ENCODE peak calls at places on chromosomes 6 and 20, in seven cellular contexts. One of them, this sample, is unnamed.

GRCh38 chr6:158633127-158633526 is 11.4 kb downstream of the DYNLT1 start:
- DNase-seq in activated naive CD4-positive, alpha-beta T cell: no peak
- DNase-seq in NCI-H1105 treated with DMSO at 0.1 percent for 48 hours: no peak
- DNase-seq in stimulated activated CD4-positive, alpha-beta T cell treated with anti-CD3 and anti-CD28 coated beads, Interleukin-2, amount 100 ng/mL, for 24 hours: no peak
- DNase-seq in GM04504: no peak
- DNase-seq in endothelial cell: no peak
- DNase-seq in effector memory CD8-positive, alpha-beta T cell: no peak
- DNase-seq in this sample: peak; percentile 26

GRCh38 chr6:83057705-83058321 is 7.8 kb downstream of the UBE3D start:
- DNase-seq in stimulated activated CD4-positive, alpha-beta T cell treated with anti-CD3 and anti-CD28 coated beads, Interleukin-2, amount 100 ng/mL, for 24 hours: peak; percentile 9
- DNase-seq in GM04504: no peak
- DNase-seq in NCI-H1105 treated with DMSO at 0.1 percent for 48 hours: peak; percentile 78
- DNase-seq in activated naive CD4-positive, alpha-beta T cell: no peak
- DNase-seq in endothelial cell: peak; percentile 56
- DNase-seq in effector memory CD8-positive, alpha-beta T cell: peak; percentile 7
- DNase-seq in this sample: no peak

GRCh38 chr6:106614592-106615301 is 14.6 kb downstream of the RTN4IP1 start:
- DNase-seq in NCI-H1105 treated with DMSO at 0.1 percent for 48 hours: no peak
- DNase-seq in GM04504: no peak
- DNase-seq in effector memory CD8-positive, alpha-beta T cell: no peak
- DNase-seq in stimulated activated CD4-positive, alpha-beta T cell treated with anti-CD3 and anti-CD28 coated beads, Interleukin-2, amount 100 ng/mL, for 24 hours: no peak
- DNase-seq in activated naive CD4-positive, alpha-beta T cell: no peak
- DNase-seq in endothelial cell: no peak
- DNase-seq in this sample: no peak

GRCh38 chr6:15602144-15602543 is 60.7 kb downstream of the DTNBP1 start:
- DNase-seq in activated naive CD4-positive, alpha-beta T cell: no peak
- DNase-seq in NCI-H1105 treated with DMSO at 0.1 percent for 48 hours: peak; percentile 38
- DNase-seq in endothelial cell: no peak
- DNase-seq in effector memory CD8-positive, alpha-beta T cell: peak; percentile 7
- DNase-seq in stimulated activated CD4-positive, alpha-beta T cell treated with anti-CD3 and anti-CD28 coated beads, Interleukin-2, amount 100 ng/mL, for 24 hours: no peak
- DNase-seq in GM04504: no peak
- DNase-seq in this sample: no peak

GRCh38 chr6:137389150-137389664 is 105.0 kb downstream of the OLIG3 start:
- DNase-seq in GM04504: no peak
- DNase-seq in endothelial cell: no peak
- DNase-seq in NCI-H1105 treated with DMSO at 0.1 percent for 48 hours: no peak
- DNase-seq in effector memory CD8-positive, alpha-beta T cell: peak; percentile 58
- DNase-seq in activated naive CD4-positive, alpha-beta T cell: peak; percentile 18
- DNase-seq in stimulated activated CD4-positive, alpha-beta T cell treated with anti-CD3 and anti-CD28 coated beads, Interleukin-2, amount 100 ng/mL, for 24 hours: peak; percentile 65
- DNase-seq in this sample: peak; percentile 65

GRCh38 chr6:5766260-5766659 is 240.5 kb downstream of the NRN1 start:
- DNase-seq in NCI-H1105 treated with DMSO at 0.1 percent for 48 hours: no peak
- DNase-seq in GM04504: no peak
- DNase-seq in stimulated activated CD4-positive, alpha-beta T cell treated with anti-CD3 and anti-CD28 coated beads, Interleukin-2, amount 100 ng/mL, for 24 hours: no peak
- DNase-seq in effector memory CD8-positive, alpha-beta T cell: no peak
- DNase-seq in endothelial cell: no peak
- DNase-seq in activated naive CD4-positive, alpha-beta T cell: no peak
- DNase-seq in this sample: no peak

GRCh38 chr6:21046276-21046675 is 512.0 kb downstream of the CDKAL1 start:
- DNase-seq in stimulated activated CD4-positive, alpha-beta T cell treated with anti-CD3 and anti-CD28 coated beads, Interleukin-2, amount 100 ng/mL, for 24 hours: no peak
- DNase-seq in effector memory CD8-positive, alpha-beta T cell: no peak
- DNase-seq in NCI-H1105 treated with DMSO at 0.1 percent for 48 hours: no peak
- DNase-seq in GM04504: no peak
- DNase-seq in endothelial cell: no peak
- DNase-seq in activated naive CD4-positive, alpha-beta T cell: no peak
- DNase-seq in this sample: no peak

GRCh38 chr6:30568245-30568644 is 3.0 kb upstream of the ABCF1 start:
- DNase-seq in stimulated activated CD4-positive, alpha-beta T cell treated with anti-CD3 and anti-CD28 coated beads, Interleukin-2, amount 100 ng/mL, for 24 hours: peak; percentile 53
- DNase-seq in NCI-H1105 treated with DMSO at 0.1 percent for 48 hours: no peak
- DNase-seq in effector memory CD8-positive, alpha-beta T cell: peak; percentile 29
- DNase-seq in GM04504: no peak
- DNase-seq in endothelial cell: no peak
- DNase-seq in activated naive CD4-positive, alpha-beta T cell: no peak
- DNase-seq in this sample: peak; percentile 49

GRCh38 chr20:48761023-48761785 is 66.6 kb downstream of the PREX1 start:
- DNase-seq in activated naive CD4-positive, alpha-beta T cell: peak; percentile 13
- DNase-seq in endothelial cell: no peak
- DNase-seq in stimulated activated CD4-positive, alpha-beta T cell treated with anti-CD3 and anti-CD28 coated beads, Interleukin-2, amount 100 ng/mL, for 24 hours: no peak
- DNase-seq in NCI-H1105 treated with DMSO at 0.1 percent for 48 hours: no peak
- DNase-seq in GM04504: no peak
- DNase-seq in effector memory CD8-positive, alpha-beta T cell: peak; percentile 62
- DNase-seq in this sample: no peak

GRCh38 chr6:75300206-75300605 is 15.6 kb upstream of the TMEM30A start:
- DNase-seq in NCI-H1105 treated with DMSO at 0.1 percent for 48 hours: no peak
- DNase-seq in activated naive CD4-positive, alpha-beta T cell: no peak
- DNase-seq in GM04504: no peak
- DNase-seq in stimulated activated CD4-positive, alpha-beta T cell treated with anti-CD3 and anti-CD28 coated beads, Interleukin-2, amount 100 ng/mL, for 24 hours: no peak
- DNase-seq in endothelial cell: no peak
- DNase-seq in effector memory CD8-positive, alpha-beta T cell: no peak
- DNase-seq in this sample: no peak

GRCh38 chr6:81783893-81784292 is 31.4 kb upstream of the TENT5A start:
- DNase-seq in GM04504: no peak
- DNase-seq in activated naive CD4-positive, alpha-beta T cell: no peak
- DNase-seq in NCI-H1105 treated with DMSO at 0.1 percent for 48 hours: no peak
- DNase-seq in endothelial cell: no peak
- DNase-seq in effector memory CD8-positive, alpha-beta T cell: no peak
- DNase-seq in stimulated activated CD4-positive, alpha-beta T cell treated with anti-CD3 and anti-CD28 coated beads, Interleukin-2, amount 100 ng/mL, for 24 hours: no peak
- DNase-seq in this sample: no peak

GRCh38 chr20:56628015-56628872 is 862 bp upstream of the TFAP2C start:
- DNase-seq in endothelial cell: peak; percentile 39
- DNase-seq in GM04504: no peak
- DNase-seq in activated naive CD4-positive, alpha-beta T cell: no peak
- DNase-seq in effector memory CD8-positive, alpha-beta T cell: no peak
- DNase-seq in NCI-H1105 treated with DMSO at 0.1 percent for 48 hours: no peak
- DNase-seq in stimulated activated CD4-positive, alpha-beta T cell treated with anti-CD3 and anti-CD28 coated beads, Interleukin-2, amount 100 ng/mL, for 24 hours: peak; percentile 8
- DNase-seq in this sample: peak; percentile 33

GRCh38 chr20:18614244-18614643 is 26.4 kb downstream of the DTD1 start:
- DNase-seq in stimulated activated CD4-positive, alpha-beta T cell treated with anti-CD3 and anti-CD28 coated beads, Interleukin-2, amount 100 ng/mL, for 24 hours: no peak
- DNase-seq in endothelial cell: no peak
- DNase-seq in activated naive CD4-positive, alpha-beta T cell: no peak
- DNase-seq in effector memory CD8-positive, alpha-beta T cell: no peak
- DNase-seq in GM04504: no peak
- DNase-seq in NCI-H1105 treated with DMSO at 0.1 percent for 48 hours: no peak
- DNase-seq in this sample: no peak

GRCh38 chr20:33392016-33392415 is 9.3 kb downstream of the CDK5RAP1 start:
- DNase-seq in GM04504: peak; percentile 79
- DNase-seq in endothelial cell: no peak
- DNase-seq in effector memory CD8-positive, alpha-beta T cell: no peak
- DNase-seq in stimulated activated CD4-positive, alpha-beta T cell treated with anti-CD3 and anti-CD28 coated beads, Interleukin-2, amount 100 ng/mL, for 24 hours: no peak
- DNase-seq in NCI-H1105 treated with DMSO at 0.1 percent for 48 hours: no peak
- DNase-seq in activated naive CD4-positive, alpha-beta T cell: no peak
- DNase-seq in this sample: no peak

GRCh38 chr20:5180421-5180820 is 53.6 kb downstream of the CDS2 start:
- DNase-seq in effector memory CD8-positive, alpha-beta T cell: no peak
- DNase-seq in endothelial cell: no peak
- DNase-seq in activated naive CD4-positive, alpha-beta T cell: no peak
- DNase-seq in stimulated activated CD4-positive, alpha-beta T cell treated with anti-CD3 and anti-CD28 coated beads, Interleukin-2, amount 100 ng/mL, for 24 hours: no peak
- DNase-seq in GM04504: no peak
- DNase-seq in NCI-H1105 treated with DMSO at 0.1 percent for 48 hours: no peak
- DNase-seq in this sample: no peak

GRCh38 chr20:23257106-23257761 is 93.4 kb upstream of the NXT1 start:
- DNase-seq in effector memory CD8-positive, alpha-beta T cell: no peak
- DNase-seq in stimulated activated CD4-positive, alpha-beta T cell treated with anti-CD3 and anti-CD28 coated beads, Interleukin-2, amount 100 ng/mL, for 24 hours: no peak
- DNase-seq in NCI-H1105 treated with DMSO at 0.1 percent for 48 hours: no peak
- DNase-seq in activated naive CD4-positive, alpha-beta T cell: no peak
- DNase-seq in GM04504: no peak
- DNase-seq in endothelial cell: no peak
- DNase-seq in this sample: no peak

GRCh38 chr6:35568967-35569606 is 56.4 kb upstream of the TULP1 start:
- DNase-seq in stimulated activated CD4-positive, alpha-beta T cell treated with anti-CD3 and anti-CD28 coated beads, Interleukin-2, amount 100 ng/mL, for 24 hours: peak; percentile 59
- DNase-seq in effector memory CD8-positive, alpha-beta T cell: no peak
- DNase-seq in activated naive CD4-positive, alpha-beta T cell: no peak
- DNase-seq in endothelial cell: peak; percentile 42
- DNase-seq in NCI-H1105 treated with DMSO at 0.1 percent for 48 hours: no peak
- DNase-seq in GM04504: no peak
- DNase-seq in this sample: peak; percentile 56

GRCh38 chr6:138833819-138834539 is 38.1 kb downstream of the ECT2L start:
- DNase-seq in endothelial cell: no peak
- DNase-seq in activated naive CD4-positive, alpha-beta T cell: no peak
- DNase-seq in NCI-H1105 treated with DMSO at 0.1 percent for 48 hours: peak; percentile 98
- DNase-seq in GM04504: no peak
- DNase-seq in stimulated activated CD4-positive, alpha-beta T cell treated with anti-CD3 and anti-CD28 coated beads, Interleukin-2, amount 100 ng/mL, for 24 hours: no peak
- DNase-seq in effector memory CD8-positive, alpha-beta T cell: no peak
- DNase-seq in this sample: no peak

GRCh38 chr20:62841705-62842212 is 19.9 kb downstream of the TCFL5 start:
- DNase-seq in activated naive CD4-positive, alpha-beta T cell: no peak
- DNase-seq in stimulated activated CD4-positive, alpha-beta T cell treated with anti-CD3 and anti-CD28 coated beads, Interleukin-2, amount 100 ng/mL, for 24 hours: no peak
- DNase-seq in effector memory CD8-positive, alpha-beta T cell: no peak
- DNase-seq in GM04504: no peak
- DNase-seq in NCI-H1105 treated with DMSO at 0.1 percent for 48 hours: no peak
- DNase-seq in endothelial cell: no peak
- DNase-seq in this sample: no peak

GRCh38 chr6:169978615-169979161 is 227.3 kb downstream of the ERMARD start:
- DNase-seq in effector memory CD8-positive, alpha-beta T cell: no peak
- DNase-seq in stimulated activated CD4-positive, alpha-beta T cell treated with anti-CD3 and anti-CD28 coated beads, Interleukin-2, amount 100 ng/mL, for 24 hours: no peak
- DNase-seq in NCI-H1105 treated with DMSO at 0.1 percent for 48 hours: no peak
- DNase-seq in GM04504: peak; percentile 8
- DNase-seq in activated naive CD4-positive, alpha-beta T cell: no peak
- DNase-seq in endothelial cell: no peak
- DNase-seq in this sample: no peak

GRCh38 chr6:117440558-117441525 is 15.1 kb upstream of the ROS1 start:
- DNase-seq in GM04504: peak; percentile 93
- DNase-seq in NCI-H1105 treated with DMSO at 0.1 percent for 48 hours: no peak
- DNase-seq in activated naive CD4-positive, alpha-beta T cell: no peak
- DNase-seq in endothelial cell: no peak
- DNase-seq in stimulated activated CD4-positive, alpha-beta T cell treated with anti-CD3 and anti-CD28 coated beads, Interleukin-2, amount 100 ng/mL, for 24 hours: no peak
- DNase-seq in effector memory CD8-positive, alpha-beta T cell: no peak
- DNase-seq in this sample: no peak

GRCh38 chr6:5541025-5541424 is 279.7 kb downstream of the FARS2 start:
- DNase-seq in endothelial cell: no peak
- DNase-seq in GM04504: no peak
- DNase-seq in stimulated activated CD4-positive, alpha-beta T cell treated with anti-CD3 and anti-CD28 coated beads, Interleukin-2, amount 100 ng/mL, for 24 hours: no peak
- DNase-seq in activated naive CD4-positive, alpha-beta T cell: no peak
- DNase-seq in effector memory CD8-positive, alpha-beta T cell: no peak
- DNase-seq in NCI-H1105 treated with DMSO at 0.1 percent for 48 hours: no peak
- DNase-seq in this sample: no peak

GRCh38 chr6:35776364-35777215 is at the start of gene CLPSL2:
- DNase-seq in activated naive CD4-positive, alpha-beta T cell: no peak
- DNase-seq in endothelial cell: no peak
- DNase-seq in NCI-H1105 treated with DMSO at 0.1 percent for 48 hours: no peak
- DNase-seq in effector memory CD8-positive, alpha-beta T cell: no peak
- DNase-seq in GM04504: no peak
- DNase-seq in stimulated activated CD4-positive, alpha-beta T cell treated with anti-CD3 and anti-CD28 coated beads, Interleukin-2, amount 100 ng/mL, for 24 hours: peak; percentile 10
- DNase-seq in this sample: no peak

GRCh38 chr20:1652960-1653359 is 4.6 kb downstream of the SIRPG start:
- DNase-seq in GM04504: no peak
- DNase-seq in activated naive CD4-positive, alpha-beta T cell: no peak
- DNase-seq in stimulated activated CD4-positive, alpha-beta T cell treated with anti-CD3 and anti-CD28 coated beads, Interleukin-2, amount 100 ng/mL, for 24 hours: no peak
- DNase-seq in NCI-H1105 treated with DMSO at 0.1 percent for 48 hours: no peak
- DNase-seq in effector memory CD8-positive, alpha-beta T cell: no peak
- DNase-seq in endothelial cell: no peak
- DNase-seq in this sample: no peak

GRCh38 chr20:47241345-47241781 is 115.1 kb downstream of the ZMYND8 start:
- DNase-seq in effector memory CD8-positive, alpha-beta T cell: no peak
- DNase-seq in endothelial cell: no peak
- DNase-seq in GM04504: peak; percentile 38
- DNase-seq in NCI-H1105 treated with DMSO at 0.1 percent for 48 hours: no peak
- DNase-seq in activated naive CD4-positive, alpha-beta T cell: no peak
- DNase-seq in stimulated activated CD4-positive, alpha-beta T cell treated with anti-CD3 and anti-CD28 coated beads, Interleukin-2, amount 100 ng/mL, for 24 hours: no peak
- DNase-seq in this sample: no peak

GRCh38 chr6:72151742-72152141 is 265.4 kb downstream of the RIMS1 start:
- DNase-seq in stimulated activated CD4-positive, alpha-beta T cell treated with anti-CD3 and anti-CD28 coated beads, Interleukin-2, amount 100 ng/mL, for 24 hours: no peak
- DNase-seq in effector memory CD8-positive, alpha-beta T cell: no peak
- DNase-seq in endothelial cell: no peak
- DNase-seq in GM04504: no peak
- DNase-seq in NCI-H1105 treated with DMSO at 0.1 percent for 48 hours: no peak
- DNase-seq in activated naive CD4-positive, alpha-beta T cell: no peak
- DNase-seq in this sample: no peak

This sample was measured in activated T-cell treated with anti-CD3 and anti-CD28 coated beads, Interleukin-2, amount 50 U/mL, for 24 hours.